ENCODE peak calls at places on chromosomes 12 and 14, in four cellular contexts. F, J, K and Y are unnamed samples.

GRCh38 chr12:6752931-6753771 is at the start of gene MLF2:
- DNase-seq in K (peak), J (peak), F (peak), Y (peak)

GRCh38 chr12:132593938-132594358 is 16.4 kb downstream of the LRCOL1 start:
- DNase-seq in F (no peak), J (peak), K (peak), Y (peak)

GRCh38 chr12:64729909-64730584 is 29.2 kb downstream of the GNS start:
- DNase-seq in J (no peak), K (no peak), F (no peak), Y (no peak)

GRCh38 chr14:48304729-48305128 is 629.3 kb upstream of the MDGA2 start:
- DNase-seq in F (no peak), J (no peak), K (no peak), Y (no peak)

GRCh38 chr14:33165144-33165925 is 226.7 kb downstream of the NPAS3 start:
- DNase-seq in F (no peak), J (no peak), K (no peak), Y (peak)

GRCh38 chr12:28032811-28033537 is 60.4 kb upstream of the PTHLH start:
- DNase-seq in K (no peak), F (no peak), J (no peak), Y (no peak)

GRCh38 chr12:25997401-25997973 is 39.0 kb downstream of the RASSF8 start:
- DNase-seq in J (no peak), K (no peak), F (no peak), Y (no peak)

GRCh38 chr12:29901585-29901984 is 117.8 kb upstream of the TMTC1 start:
- DNase-seq in J (no peak), F (no peak), K (no peak), Y (no peak)

GRCh38 chr12:12822886-12823285 is 9.7 kb downstream of the DDX47 start:
- DNase-seq in J (no peak), K (no peak), F (no peak), Y (no peak)

GRCh38 chr12:124457287-124458219 is 109.9 kb downstream of the NCOR2 start:
- DNase-seq in K (peak), J (peak), F (peak), Y (peak)

GRCh38 chr12:129179941-129180340 is 326.7 kb downstream of the GLT1D1 start:
- DNase-seq in F (no peak), J (no peak), K (no peak), Y (no peak)

GRCh38 chr14:60278350-60278749 is 29.3 kb downstream of the PPM1A start:
- DNase-seq in J (no peak), F (no peak), K (no peak), Y (no peak)

GRCh38 chr12:132872975-132873421 is 14.4 kb downstream of the CHFR start:
- DNase-seq in J (no peak), K (no peak), F (no peak), Y (no peak)

GRCh38 chr12:82817368-82817767 is 130.7 kb downstream of the TMTC2 start:
- DNase-seq in K (no peak), J (no peak), F (no peak), Y (peak)

GRCh38 chr12:52321433-52321832 is 235 bp upstream of the KRT83 start:
- DNase-seq in J (no peak), K (no peak), F (no peak), Y (peak)

GRCh38 chr14:100443643-100444042 is 120.5 kb downstream of the SLC25A47 start:
- DNase-seq in J (no peak), F (no peak), K (no peak), Y (no peak)

GRCh38 chr12:47032644-47033043 is 46.8 kb upstream of the PCED1B start:
- DNase-seq in F (no peak), J (no peak), K (no peak), Y (peak)

GRCh38 chr12:52792185-52793029 is 3.5 kb downstream of the KRT3 start:
- DNase-seq in J (no peak), K (no peak), F (no peak), Y (no peak)

GRCh38 chr12:105218434-105218833 is 17.5 kb downstream of the APPL2 start:
- DNase-seq in J (no peak), K (peak), F (no peak), Y (peak)